ENCODE peak calls at places on chromosomes 16 and 17, in four cellular contexts. V, S, L and W are unnamed samples. For H3K36me3, the result is how much of the 10 kb centered on the place peaks cover.

GRCh38 chr17:50871369-50871768 is 5.2 kb upstream of the TOB1 start:
- DNase-seq in S (no peak), V (peak), L (no peak), W (no peak)

GRCh38 chr16:30972872-30973271 is 12.1 kb upstream of the HSD3B7 start:
- DNase-seq in V (no peak), S (no peak), L (no peak), W (no peak)

GRCh38 chr17:61589990-61590389 is 1.0 kb downstream of the NACA2 start:
- DNase-seq in L (no peak), S (no peak), V (no peak), W (no peak)

GRCh38 chr17:83173997-83174858 is 94.8 kb downstream of the METRNL start:
- DNase-seq in V (no peak), S (no peak), L (no peak), W (peak)

GRCh38 chr16:63323055-63323454 is 1286.8 kb upstream of the CDH8 start:
- DNase-seq in L (no peak), V (no peak), S (no peak), W (no peak)

GRCh38 chr17:80611831-80612230 is 67.2 kb downstream of the RPTOR start:
- DNase-seq in L (no peak), S (no peak), V (no peak), W (no peak)

GRCh38 chr17:19384723-19385391 is 2.1 kb downstream of the MFAP4 start:
- DNase-seq in V (no peak), L (peak), S (no peak), W (no peak)

GRCh38 chr17:21463204-21463661 is 87.1 kb downstream of the KCNJ12 start:
- DNase-seq in L (no peak), V (no peak), S (no peak), W (no peak)

GRCh38 chr16:67530013-67530939 is 1.6 kb downstream of the RIPOR1 start:
- DNase-seq in L (peak), V (no peak), S (no peak), W (peak)

GRCh38 chr16:55398683-55399230 is 74.8 kb downstream of the IRX6 start:
- DNase-seq in S (no peak), V (no peak), L (no peak), W (no peak)

GRCh38 chr16:77373726-77374125 is 61.1 kb downstream of the ADAMTS18 start:
- DNase-seq in S (no peak), L (no peak), V (no peak), W (no peak)

GRCh38 chr17:9577402-9577709 is 914 bp downstream of the CFAP52 start:
- DNase-seq in L (no peak), S (no peak), V (no peak), W (no peak)

GRCh38 chr17:67558740-67559380 is 158.9 kb upstream of the NOL11 start:
- DNase-seq in V (no peak), L (no peak), S (no peak), W (no peak)

GRCh38 chr17:27379863-27380533 is 76.2 kb upstream of the KSR1 start:
- DNase-seq in L (peak), S (no peak), V (no peak), W (peak)

GRCh38 chr16:70778901-70779309 is 22.1 kb downstream of the VAC14 start:
- DNase-seq in V (no peak), S (peak), L (peak), W (no peak)

GRCh38 chr16:23288726-23289512 is 13.2 kb upstream of the SCNN1B start:
- DNase-seq in V (no peak), S (no peak), L (no peak), W (no peak)

GRCh38 chr17:33968350-33969044 is 286.6 kb upstream of the CCL2 start:
- DNase-seq in L (no peak), V (no peak), S (no peak), W (no peak)

GRCh38 chr17:69947027-69947759 is 127.8 kb upstream of the KCNJ16 start:
- DNase-seq in S (no peak), V (no peak), L (no peak), W (no peak)

GRCh38 chr17:56812971-56813388 is 20.7 kb downstream of the C17orf67 start:
- DNase-seq in V (no peak), L (no peak), S (no peak), W (no peak)

GRCh38 chr16:49510676-49511305 is 137.2 kb downstream of the C16orf78 start:
- DNase-seq in L (peak), S (no peak), V (no peak), W (no peak)

GRCh38 chr17:59069856-59070255 is 36.8 kb downstream of the TRIM37 start:
- DNase-seq in V (no peak), S (no peak), L (no peak), W (no peak)
- H3K36me3 ChIP-seq in V (under half), S (under half), L (under half), W (under half)

GRCh38 chr17:53662608-53663007 is 160.1 kb upstream of the KIF2B start:
- DNase-seq in S (no peak), L (no peak), V (no peak), W (no peak)
- H3K27ac ChIP-seq in S (no peak), L (no peak), V (no peak), W (no peak)

GRCh38 chr17:7850970-7851437 is 3.9 kb upstream of the TMEM88 start:
- DNase-seq in S (no peak), L (peak), V (no peak), W (peak)

GRCh38 chr17:7850118-7850504 is 4.8 kb upstream of the TMEM88 start:
- DNase-seq in S (no peak), L (no peak), V (no peak), W (no peak)

GRCh38 chr17:7848131-7848579 is 6.7 kb upstream of the TMEM88 start:
- DNase-seq in V (no peak), S (no peak), L (no peak), W (peak)

GRCh38 chr17:7848665-7849184 is 6.1 kb upstream of the TMEM88 start:
- DNase-seq in L (peak), V (no peak), S (no peak), W (peak)

DNA sequence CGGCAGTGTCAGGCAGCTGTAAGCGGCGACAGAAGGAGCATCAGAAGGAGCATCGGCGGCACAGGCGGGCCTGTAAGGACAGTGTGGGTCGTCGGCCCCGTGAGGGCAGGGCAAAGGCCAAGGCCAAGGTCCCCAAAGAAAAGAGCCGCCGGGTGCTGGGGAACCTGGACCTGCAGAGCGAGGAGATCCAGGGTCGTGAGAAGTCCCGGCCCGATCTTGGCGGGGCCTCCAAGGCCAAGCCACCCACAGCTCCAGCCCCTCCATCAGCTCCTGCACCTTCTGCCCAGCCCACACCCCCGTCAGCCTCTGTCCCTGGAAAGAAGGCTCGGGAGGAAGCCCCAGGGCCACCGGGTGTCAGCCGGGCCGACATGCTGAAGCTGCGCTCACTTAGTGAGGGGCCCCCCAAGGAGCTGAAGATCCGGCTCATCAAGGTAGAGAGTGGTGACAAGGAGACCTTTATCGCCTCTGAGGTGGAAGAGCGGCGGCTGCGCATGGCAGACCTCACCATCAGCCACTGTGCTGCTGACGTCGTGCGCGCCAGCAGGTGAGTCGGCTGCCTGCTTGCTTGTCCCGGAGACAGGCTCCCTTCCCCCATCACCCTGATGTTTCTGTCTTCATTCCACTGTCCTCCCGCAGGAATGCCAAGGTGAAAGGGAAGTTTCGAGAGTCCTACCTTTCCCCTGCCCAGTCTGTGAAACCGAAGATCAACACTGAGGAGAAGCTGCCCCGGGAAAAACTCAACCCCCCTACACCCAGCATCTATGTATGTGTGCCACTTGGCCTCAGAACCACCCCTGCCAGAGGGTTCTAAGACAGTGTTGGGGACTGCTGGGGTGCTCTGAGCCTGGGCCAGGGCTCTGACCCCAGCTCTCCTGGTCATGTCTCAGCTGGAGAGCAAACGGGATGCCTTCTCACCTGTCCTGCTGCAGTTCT is 5.4 kb upstream of the TMEM88 start:
- DNase-seq in L (peak), S (no peak), V (no peak), W (peak)
- H3K36me3 ChIP-seq in L (half or more), S (under half), V (under half), W (under half)

GRCh38 chr17:49596613-49597244 is 21.1 kb downstream of the NXPH3 start:
- DNase-seq in L (no peak), V (no peak), S (no peak), W (no peak)
- H3K27ac ChIP-seq in L (peak), V (no peak), S (no peak), W (no peak)

GRCh38 chr17:48054238-48055185 is 6.4 kb downstream of the NFE2L1 start:
- DNase-seq in S (no peak), L (peak), V (no peak), W (peak)

GRCh38 chr17:48051278-48051677 is 3.1 kb downstream of the NFE2L1 start:
- DNase-seq in V (no peak), S (no peak), L (no peak), W (no peak)

GRCh38 chr17:48053758-48054237 is 5.6 kb downstream of the NFE2L1 start:
- DNase-seq in S (no peak), V (no peak), L (no peak), W (no peak)

GRCh38 chr17:48051706-48052486 is 3.7 kb downstream of the NFE2L1 start:
- DNase-seq in S (no peak), L (no peak), V (no peak), W (no peak)

DNA sequence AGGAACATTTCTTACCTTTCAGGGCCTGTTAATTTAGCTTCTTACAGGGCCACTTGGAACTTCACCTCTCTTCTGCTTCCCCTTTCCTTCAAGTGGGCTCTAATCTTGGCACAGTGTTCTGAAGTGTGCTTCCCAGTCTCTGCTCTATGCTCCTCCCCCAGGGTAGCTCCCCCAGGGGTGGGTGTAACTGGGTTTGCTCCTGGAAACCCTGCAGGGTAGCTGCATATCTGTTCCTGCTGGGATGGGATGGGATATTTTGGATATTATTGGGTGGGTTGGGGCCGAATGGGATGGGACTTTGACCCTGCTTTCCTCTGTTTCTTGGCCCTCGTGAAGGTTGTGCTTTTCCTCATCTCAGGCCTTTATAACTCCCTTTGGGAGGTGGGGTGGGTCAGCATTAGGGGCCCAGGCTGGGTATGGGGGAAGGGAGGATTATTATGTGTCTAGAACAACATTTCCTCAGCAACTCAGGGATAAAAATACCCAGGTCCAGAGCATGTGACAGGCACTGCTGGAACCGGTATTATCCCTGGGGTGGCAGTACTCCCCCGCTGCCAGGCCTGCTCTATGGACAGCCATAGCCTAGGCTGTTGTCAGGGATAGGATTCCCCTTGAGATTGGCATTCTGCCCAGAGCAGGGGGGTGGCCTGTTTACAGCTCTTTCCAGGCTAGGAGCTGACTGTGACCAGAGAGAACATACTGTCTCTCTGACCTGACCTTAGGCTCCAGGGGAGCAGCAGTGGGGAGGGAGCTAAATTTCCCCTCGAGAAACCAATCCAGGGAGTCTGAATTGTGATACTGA is 5.0 kb downstream of the NFE2L1 start:
- DNase-seq in V (no peak), L (peak), S (no peak), W (peak)
- H3K36me3 ChIP-seq in V (half or more), L (half or more), S (half or more), W (under half)

GRCh38 chr17:28599311-28600184 is 723 bp upstream of the SPAG5 start:
- DNase-seq in L (peak), S (peak), V (peak), W (peak)

GRCh38 chr17:28598389-28598788 is 436 bp downstream of the SPAG5 start:
- DNase-seq in L (no peak), V (no peak), S (no peak), W (no peak)

GRCh38 chr17:28592260-28592659 is 6.6 kb downstream of the SPAG5 start:
- DNase-seq in V (no peak), L (no peak), S (no peak), W (no peak)

GRCh38 chr17:28598799-28599310 is at the start of gene SPAG5:
- DNase-seq in L (peak), S (peak), V (peak), W (peak)

DNA sequence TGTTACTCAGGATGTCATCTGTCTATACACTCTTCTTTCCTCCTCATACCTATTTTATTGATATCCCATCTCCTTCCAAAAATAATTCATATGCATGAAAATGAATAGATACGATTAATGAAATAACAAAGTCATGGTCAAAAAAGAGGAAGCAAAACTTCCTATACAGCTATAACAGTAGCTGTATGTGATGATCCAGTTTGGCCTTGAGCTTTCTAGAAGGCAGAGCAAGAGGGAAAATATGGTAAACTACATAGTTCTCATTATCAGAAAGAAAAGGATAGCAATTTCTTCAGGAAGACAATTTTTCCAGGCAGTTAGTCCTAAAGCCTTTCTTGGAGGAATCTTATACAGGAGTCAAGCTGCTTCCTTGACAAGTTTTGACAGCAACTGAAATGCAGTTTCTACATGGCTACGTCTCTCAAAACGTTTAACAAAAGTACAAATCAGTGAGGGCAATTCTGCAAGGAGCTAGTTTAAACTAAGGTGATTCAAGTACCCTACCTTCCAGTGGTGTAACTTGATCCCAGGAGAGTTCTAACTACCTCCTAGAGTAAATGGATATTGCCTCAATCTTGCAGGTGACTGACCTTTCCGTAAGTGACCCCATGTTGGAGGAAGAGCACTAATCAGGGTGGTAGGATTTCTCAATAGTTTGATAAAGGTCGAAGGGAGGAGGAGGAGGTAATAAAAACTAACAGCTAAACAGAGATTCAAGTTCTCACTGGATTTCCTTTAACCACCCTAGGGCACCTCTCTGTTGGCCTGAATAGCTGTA is 1.0 kb downstream of the SPAG5 start:
- DNase-seq in L (no peak), S (no peak), V (no peak), W (no peak)
- H3K27ac ChIP-seq in L (no peak), S (peak), V (peak), W (no peak)

DNA sequence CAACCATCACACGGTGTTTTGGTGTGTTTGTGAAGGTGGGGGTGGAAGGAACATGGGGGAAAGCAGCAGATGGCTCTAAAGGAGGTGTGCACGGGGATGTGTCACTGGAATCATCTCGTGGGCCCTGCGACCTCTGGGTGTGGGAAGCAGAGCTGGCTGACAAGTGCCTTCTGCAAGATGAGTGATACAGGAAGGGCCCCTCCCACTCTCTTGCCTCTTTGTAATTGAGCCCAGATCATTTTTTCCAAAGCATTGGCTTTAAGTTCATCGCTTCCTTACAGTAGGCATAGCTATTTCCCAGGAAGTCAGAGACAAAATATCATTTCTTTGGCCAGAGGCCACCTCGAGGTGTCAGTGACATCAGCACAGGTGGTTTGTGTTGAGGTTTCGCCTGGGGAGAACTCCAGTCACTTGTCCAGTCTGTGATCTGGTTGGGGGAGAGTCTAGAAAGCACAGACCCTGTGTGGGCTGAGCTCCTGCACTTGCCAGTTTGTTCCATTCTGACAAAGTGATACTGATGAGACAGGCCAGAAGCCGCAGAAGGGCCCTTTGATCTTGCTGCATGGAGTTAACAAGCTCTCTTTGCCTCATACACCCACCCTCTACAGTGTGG is 20.6 kb upstream of the SNTB2 start:
- DNase-seq in L (no peak), V (peak), S (no peak), W (no peak)
- H3K36me3 ChIP-seq in L (half or more), V (under half), S (half or more), W (under half)

DNA sequence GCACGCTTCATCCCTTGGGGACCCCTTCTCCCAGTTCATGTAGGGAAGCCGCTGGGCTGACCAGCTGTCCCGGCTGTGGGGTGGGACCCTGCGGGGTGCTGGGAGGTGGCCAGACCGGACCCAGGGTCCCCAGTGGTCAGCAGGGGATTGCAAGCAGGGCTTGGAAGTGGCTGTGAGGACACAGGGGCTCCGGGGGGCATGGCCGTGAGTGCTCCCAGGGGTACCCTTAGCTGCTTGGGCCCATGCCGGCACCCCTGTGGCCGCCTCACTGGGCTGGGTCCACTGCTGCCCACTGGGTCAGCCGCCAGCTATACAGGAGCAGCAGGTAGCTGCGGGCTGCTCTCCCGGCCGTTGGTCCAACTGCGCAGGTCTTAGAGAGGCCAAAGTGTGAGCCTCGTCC is 18.8 kb downstream of the PRSS27 start:
- DNase-seq in L (no peak), V (no peak), S (no peak), W (no peak)
- H3K27ac ChIP-seq in L (no peak), V (no peak), S (no peak), W (no peak)

GRCh38 chr16:3654249-3654991 is at the start of gene DNASE1:
- DNase-seq in S (peak), L (peak), V (peak), W (peak)
- H3K36me3 ChIP-seq in S (under half), L (under half), V (under half), W (under half)

GRCh38 chr17:39563476-39563875 is 44.2 kb downstream of the NEUROD2 start:
- DNase-seq in S (no peak), V (no peak), L (no peak), W (no peak)
- H3K27ac ChIP-seq in S (no peak), V (no peak), L (no peak), W (no peak)